ENCODE peak calls at places on chromosomes 12 and 14, in ten cellular contexts. One of them, this sample, is unnamed.

GRCh38 chr12:69872804-69873203 is 47.8 kb downstream of the MYRFL start:
- DNase-seq in AG04450: no peak
- DNase-seq in astrocyte of the spinal cord: no peak
- DNase-seq in A549: no peak
- DNase-seq in choroid plexus epithelial cell: peak
- DNase-seq in WERI-Rb-1: no peak
- DNase-seq in Peyer's patch: no peak
- DNase-seq in IMR-90: peak
- DNase-seq in cardiac muscle cell: no peak
- DNase-seq in endodermal cell: no peak
- DNase-seq in this sample: no peak

GRCh38 chr14:30767624-30768023 is 106.7 kb upstream of the COCH start:
- DNase-seq in Peyer's patch: no peak
- DNase-seq in astrocyte of the spinal cord: no peak
- DNase-seq in WERI-Rb-1: no peak
- DNase-seq in AG04450: no peak
- DNase-seq in endodermal cell: no peak
- DNase-seq in choroid plexus epithelial cell: no peak
- DNase-seq in A549: no peak
- DNase-seq in cardiac muscle cell: no peak
- DNase-seq in IMR-90: no peak
- DNase-seq in this sample: no peak

GRCh38 chr14:65377576-65377975 is 35.0 kb upstream of the FUT8 start:
- DNase-seq in cardiac muscle cell: no peak
- DNase-seq in choroid plexus epithelial cell: peak
- DNase-seq in A549: no peak
- DNase-seq in Peyer's patch: no peak
- DNase-seq in WERI-Rb-1: no peak
- DNase-seq in IMR-90: peak
- DNase-seq in AG04450: no peak
- DNase-seq in endodermal cell: no peak
- DNase-seq in astrocyte of the spinal cord: no peak
- DNase-seq in this sample: no peak

GRCh38 chr14:75805646-75806045 is 144.6 kb downstream of the TTLL5 start:
- DNase-seq in astrocyte of the spinal cord: no peak
- DNase-seq in WERI-Rb-1: no peak
- DNase-seq in Peyer's patch: no peak
- DNase-seq in choroid plexus epithelial cell: no peak
- DNase-seq in endodermal cell: no peak
- DNase-seq in AG04450: no peak
- DNase-seq in cardiac muscle cell: no peak
- DNase-seq in A549: no peak
- DNase-seq in IMR-90: no peak
- DNase-seq in this sample: no peak

GRCh38 chr14:96662116-96662901 is 134.9 kb upstream of the VRK1 start:
- DNase-seq in endodermal cell: no peak
- DNase-seq in Peyer's patch: no peak
- DNase-seq in AG04450: no peak
- DNase-seq in choroid plexus epithelial cell: no peak
- DNase-seq in cardiac muscle cell: no peak
- DNase-seq in IMR-90: no peak
- DNase-seq in astrocyte of the spinal cord: no peak
- DNase-seq in A549: no peak
- DNase-seq in WERI-Rb-1: no peak
- DNase-seq in this sample: no peak

GRCh38 chr12:105219261-105220018 is 16.5 kb downstream of the APPL2 start:
- DNase-seq in A549: no peak
- DNase-seq in choroid plexus epithelial cell: no peak
- DNase-seq in endodermal cell: no peak
- DNase-seq in AG04450: no peak
- DNase-seq in Peyer's patch: no peak
- DNase-seq in astrocyte of the spinal cord: no peak
- DNase-seq in IMR-90: no peak
- DNase-seq in WERI-Rb-1: no peak
- DNase-seq in cardiac muscle cell: no peak
- DNase-seq in this sample: no peak

GRCh38 chr12:46378530-46378929 is 6.0 kb upstream of the SLC38A2 start:
- DNase-seq in A549: no peak
- DNase-seq in AG04450: no peak
- DNase-seq in endodermal cell: peak
- DNase-seq in choroid plexus epithelial cell: no peak
- DNase-seq in WERI-Rb-1: no peak
- DNase-seq in Peyer's patch: no peak
- DNase-seq in astrocyte of the spinal cord: no peak
- DNase-seq in IMR-90: no peak
- DNase-seq in cardiac muscle cell: no peak
- DNase-seq in this sample: no peak

GRCh38 chr12:5565933-5566632 is 134.2 kb downstream of the NTF3 start:
- DNase-seq in IMR-90: peak
- DNase-seq in astrocyte of the spinal cord: no peak
- DNase-seq in choroid plexus epithelial cell: no peak
- DNase-seq in A549: no peak
- DNase-seq in Peyer's patch: no peak
- DNase-seq in WERI-Rb-1: no peak
- DNase-seq in cardiac muscle cell: no peak
- DNase-seq in endodermal cell: no peak
- DNase-seq in AG04450: peak
- DNase-seq in this sample: no peak

GRCh38 chr14:76887196-76887595 is 61.0 kb downstream of the LRRC74A start:
- DNase-seq in Peyer's patch: no peak
- DNase-seq in astrocyte of the spinal cord: no peak
- DNase-seq in AG04450: no peak
- DNase-seq in cardiac muscle cell: no peak
- DNase-seq in A549: no peak
- DNase-seq in endodermal cell: no peak
- DNase-seq in WERI-Rb-1: no peak
- DNase-seq in choroid plexus epithelial cell: no peak
- DNase-seq in IMR-90: peak
- DNase-seq in this sample: no peak

GRCh38 chr14:76882646-76883045 is 56.4 kb downstream of the LRRC74A start:
- DNase-seq in IMR-90: no peak
- DNase-seq in WERI-Rb-1: no peak
- DNase-seq in cardiac muscle cell: no peak
- DNase-seq in Peyer's patch: no peak
- DNase-seq in astrocyte of the spinal cord: no peak
- DNase-seq in choroid plexus epithelial cell: no peak
- DNase-seq in A549: no peak
- DNase-seq in AG04450: no peak
- DNase-seq in endodermal cell: no peak
- DNase-seq in this sample: no peak

GRCh38 chr14:76883437-76883836 is 57.2 kb downstream of the LRRC74A start:
- DNase-seq in choroid plexus epithelial cell: no peak
- DNase-seq in endodermal cell: no peak
- DNase-seq in A549: no peak
- DNase-seq in IMR-90: no peak
- DNase-seq in cardiac muscle cell: no peak
- DNase-seq in AG04450: no peak
- DNase-seq in Peyer's patch: no peak
- DNase-seq in WERI-Rb-1: no peak
- DNase-seq in astrocyte of the spinal cord: no peak
- DNase-seq in this sample: no peak

GRCh38 chr14:76884853-76885276 is 58.7 kb downstream of the LRRC74A start:
- DNase-seq in cardiac muscle cell: no peak
- DNase-seq in choroid plexus epithelial cell: no peak
- DNase-seq in WERI-Rb-1: no peak
- DNase-seq in A549: no peak
- DNase-seq in astrocyte of the spinal cord: no peak
- DNase-seq in endodermal cell: peak
- DNase-seq in Peyer's patch: no peak
- DNase-seq in AG04450: no peak
- DNase-seq in IMR-90: no peak
- DNase-seq in this sample: no peak

DNA sequence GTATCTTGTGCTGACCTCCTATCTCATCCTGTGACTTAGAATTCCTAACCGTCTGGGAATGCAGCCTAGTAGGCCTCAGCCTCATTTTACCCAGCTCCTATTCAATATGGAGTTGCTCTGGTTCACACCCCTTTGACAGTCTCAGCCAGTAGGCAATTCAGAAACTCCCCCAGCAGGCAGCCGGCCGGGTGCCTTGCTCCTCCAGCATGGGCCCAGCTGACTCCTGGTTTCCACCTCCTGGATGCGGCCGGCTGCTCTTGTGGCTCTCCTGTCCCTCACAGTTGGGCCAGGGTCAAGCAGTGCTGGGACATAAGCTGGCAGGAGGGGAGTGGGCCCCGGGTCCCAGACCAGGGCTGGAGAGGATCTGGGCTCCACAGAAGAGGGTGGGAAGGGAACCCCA is 58.2 kb downstream of the LRRC74A start:
- DNase-seq in WERI-Rb-1: no peak
- DNase-seq in Peyer's patch: no peak
- DNase-seq in astrocyte of the spinal cord: no peak
- DNase-seq in A549: no peak
- DNase-seq in AG04450: no peak
- DNase-seq in IMR-90: no peak
- DNase-seq in endodermal cell: no peak
- DNase-seq in cardiac muscle cell: no peak
- DNase-seq in choroid plexus epithelial cell: no peak
- DNase-seq in this sample: no peak
- TF ChIP-seq CTCF in WERI-Rb-1: no peak
- TF ChIP-seq CTCF in Peyer's patch: no peak
- TF ChIP-seq CTCF in astrocyte of the spinal cord: no peak
- TF ChIP-seq CTCF in A549: no peak
- TF ChIP-seq CTCF in AG04450: no peak
- TF ChIP-seq CTCF in IMR-90: no peak
- TF ChIP-seq CTCF in endodermal cell: no peak
- TF ChIP-seq CTCF in cardiac muscle cell: no peak
- TF ChIP-seq CTCF in choroid plexus epithelial cell: no peak
- TF ChIP-seq CTCF in this sample: no peak

GRCh38 chr12:110467847-110468211 is 228 bp downstream of the GPN3 start:
- DNase-seq in A549: no peak
- DNase-seq in IMR-90: no peak
- DNase-seq in endodermal cell: no peak
- DNase-seq in cardiac muscle cell: no peak
- DNase-seq in WERI-Rb-1: no peak
- DNase-seq in Peyer's patch: no peak
- DNase-seq in AG04450: no peak
- DNase-seq in choroid plexus epithelial cell: no peak
- DNase-seq in astrocyte of the spinal cord: no peak
- DNase-seq in this sample: no peak

GRCh38 chr12:110465024-110465423 is 3.0 kb downstream of the GPN3 start:
- DNase-seq in A549: no peak
- DNase-seq in choroid plexus epithelial cell: no peak
- DNase-seq in WERI-Rb-1: no peak
- DNase-seq in IMR-90: no peak
- DNase-seq in astrocyte of the spinal cord: no peak
- DNase-seq in Peyer's patch: no peak
- DNase-seq in endodermal cell: no peak
- DNase-seq in AG04450: no peak
- DNase-seq in cardiac muscle cell: no peak
- DNase-seq in this sample: no peak

GRCh38 chr12:110466791-110467190 is 1.3 kb downstream of the GPN3 start:
- DNase-seq in astrocyte of the spinal cord: no peak
- DNase-seq in A549: no peak
- DNase-seq in IMR-90: no peak
- DNase-seq in cardiac muscle cell: no peak
- DNase-seq in WERI-Rb-1: no peak
- DNase-seq in choroid plexus epithelial cell: no peak
- DNase-seq in AG04450: no peak
- DNase-seq in Peyer's patch: no peak
- DNase-seq in endodermal cell: peak
- DNase-seq in this sample: no peak

DNA sequence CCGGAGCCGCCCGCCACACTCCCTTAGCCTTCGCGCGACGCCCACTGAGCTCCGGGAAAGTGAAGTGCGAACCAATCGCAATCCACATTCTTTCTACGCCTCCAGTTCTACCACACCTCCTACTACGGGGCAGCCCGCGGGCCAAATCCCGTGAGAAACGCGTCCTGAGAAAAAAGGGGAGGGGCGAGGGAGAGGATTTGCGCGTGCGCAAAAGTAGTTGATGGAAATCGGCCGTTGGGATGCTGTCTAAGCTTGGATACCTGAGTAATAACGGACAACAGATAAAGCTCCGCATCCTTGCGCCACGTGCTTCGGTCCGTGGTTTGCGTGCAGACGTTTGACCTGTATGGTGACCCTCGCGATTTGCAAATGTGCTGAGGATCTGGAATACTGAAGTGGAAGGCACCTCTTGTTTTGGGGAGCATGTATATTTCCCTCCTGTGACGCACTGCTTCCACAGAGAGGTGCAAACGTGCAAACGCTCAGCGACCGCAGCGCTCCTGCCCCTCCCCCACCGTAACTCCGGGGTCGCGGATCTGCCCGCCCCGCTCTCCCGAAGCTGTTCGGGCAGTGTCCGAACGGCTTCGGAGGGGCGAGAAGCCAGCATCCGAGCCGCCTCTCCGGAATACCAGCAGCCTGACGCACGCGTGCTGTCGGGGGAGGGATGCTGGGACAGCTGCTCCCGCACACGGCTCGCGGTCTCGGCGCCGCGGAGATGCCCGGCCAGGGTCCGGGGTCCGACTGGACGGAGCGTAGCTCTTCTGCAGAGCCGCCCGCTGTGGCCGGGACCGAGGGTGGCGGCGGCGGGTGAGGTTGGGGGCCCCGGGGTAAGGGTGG is at the start of the genes FAM216A and GPN3:
- DNase-seq in cardiac muscle cell: peak
- DNase-seq in A549: peak
- DNase-seq in WERI-Rb-1: peak
- DNase-seq in Peyer's patch: peak
- DNase-seq in choroid plexus epithelial cell: peak
- DNase-seq in AG04450: peak
- DNase-seq in IMR-90: peak
- DNase-seq in astrocyte of the spinal cord: peak
- DNase-seq in endodermal cell: peak
- DNase-seq in this sample: peak
- TF ChIP-seq CTCF in cardiac muscle cell: no peak
- TF ChIP-seq CTCF in A549: no peak
- TF ChIP-seq CTCF in WERI-Rb-1: no peak
- TF ChIP-seq CTCF in Peyer's patch: no peak
- TF ChIP-seq CTCF in choroid plexus epithelial cell: no peak
- TF ChIP-seq CTCF in AG04450: no peak
- TF ChIP-seq CTCF in IMR-90: no peak
- TF ChIP-seq CTCF in astrocyte of the spinal cord: no peak
- TF ChIP-seq CTCF in endodermal cell: no peak
- TF ChIP-seq CTCF in this sample: no peak

GRCh38 chr14:49460647-49461046 is 125.5 kb downstream of the RPS29 start:
- DNase-seq in astrocyte of the spinal cord: no peak
- DNase-seq in Peyer's patch: no peak
- DNase-seq in cardiac muscle cell: no peak
- DNase-seq in A549: no peak
- DNase-seq in choroid plexus epithelial cell: no peak
- DNase-seq in IMR-90: no peak
- DNase-seq in endodermal cell: no peak
- DNase-seq in AG04450: no peak
- DNase-seq in WERI-Rb-1: no peak
- DNase-seq in this sample: no peak

GRCh38 chr14:49461529-49462401 is 124.4 kb downstream of the RPS29 start:
- DNase-seq in A549: peak
- DNase-seq in WERI-Rb-1: peak
- DNase-seq in AG04450: peak
- DNase-seq in IMR-90: peak
- DNase-seq in choroid plexus epithelial cell: peak
- DNase-seq in Peyer's patch: no peak
- DNase-seq in endodermal cell: peak
- DNase-seq in astrocyte of the spinal cord: peak
- DNase-seq in cardiac muscle cell: peak
- DNase-seq in this sample: no peak

GRCh38 chr14:49463146-49463545 is 123.0 kb downstream of the RPS29 start:
- DNase-seq in endodermal cell: no peak
- DNase-seq in cardiac muscle cell: no peak
- DNase-seq in AG04450: no peak
- DNase-seq in A549: no peak
- DNase-seq in WERI-Rb-1: no peak
- DNase-seq in IMR-90: no peak
- DNase-seq in Peyer's patch: no peak
- DNase-seq in choroid plexus epithelial cell: no peak
- DNase-seq in astrocyte of the spinal cord: no peak
- DNase-seq in this sample: no peak

GRCh38 chr14:49467091-49467490 is 119.1 kb downstream of the RPS29 start:
- DNase-seq in cardiac muscle cell: no peak
- DNase-seq in endodermal cell: no peak
- DNase-seq in AG04450: no peak
- DNase-seq in A549: no peak
- DNase-seq in WERI-Rb-1: no peak
- DNase-seq in choroid plexus epithelial cell: no peak
- DNase-seq in Peyer's patch: no peak
- DNase-seq in IMR-90: no peak
- DNase-seq in astrocyte of the spinal cord: no peak
- DNase-seq in this sample: no peak

DNA sequence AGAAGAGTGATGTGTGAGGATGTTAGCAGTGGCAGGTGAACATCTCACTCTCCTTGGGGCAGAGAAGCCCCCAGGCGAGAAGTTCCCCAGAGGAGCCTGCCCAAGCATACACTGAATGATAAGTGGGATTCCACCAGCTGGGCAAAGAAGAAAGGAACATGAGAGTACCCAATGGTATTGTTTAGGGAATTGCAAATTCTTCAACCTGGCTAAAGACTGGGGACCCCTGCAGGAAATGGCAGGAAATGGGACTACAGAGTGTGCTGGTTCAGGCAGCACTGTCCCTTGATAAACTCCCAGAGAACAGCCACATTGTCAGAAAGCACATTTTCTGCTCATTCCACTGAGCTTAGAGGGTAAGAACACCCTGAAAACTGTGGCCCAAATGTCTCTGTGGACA is 121.3 kb downstream of the RPS29 start:
- DNase-seq in WERI-Rb-1: peak
- DNase-seq in Peyer's patch: no peak
- DNase-seq in cardiac muscle cell: peak
- DNase-seq in astrocyte of the spinal cord: no peak
- DNase-seq in IMR-90: no peak
- DNase-seq in A549: peak
- DNase-seq in endodermal cell: peak
- DNase-seq in choroid plexus epithelial cell: peak
- DNase-seq in AG04450: no peak
- DNase-seq in this sample: no peak
- TF ChIP-seq CTCF in WERI-Rb-1: peak
- TF ChIP-seq CTCF in Peyer's patch: no peak
- TF ChIP-seq CTCF in cardiac muscle cell: peak
- TF ChIP-seq CTCF in astrocyte of the spinal cord: peak
- TF ChIP-seq CTCF in IMR-90: peak
- TF ChIP-seq CTCF in A549: no peak
- TF ChIP-seq CTCF in endodermal cell: peak
- TF ChIP-seq CTCF in choroid plexus epithelial cell: peak
- TF ChIP-seq CTCF in AG04450: peak
- TF ChIP-seq CTCF in this sample: no peak

GRCh38 chr14:100035700-100036099 is 29.5 kb upstream of the EVL start:
- DNase-seq in AG04450: no peak
- DNase-seq in A549: no peak
- DNase-seq in IMR-90: no peak
- DNase-seq in choroid plexus epithelial cell: no peak
- DNase-seq in cardiac muscle cell: no peak
- DNase-seq in endodermal cell: peak
- DNase-seq in astrocyte of the spinal cord: no peak
- DNase-seq in Peyer's patch: no peak
- DNase-seq in WERI-Rb-1: no peak
- DNase-seq in this sample: no peak
- TF ChIP-seq CTCF in AG04450: no peak
- TF ChIP-seq CTCF in A549: no peak
- TF ChIP-seq CTCF in IMR-90: no peak
- TF ChIP-seq CTCF in choroid plexus epithelial cell: no peak
- TF ChIP-seq CTCF in cardiac muscle cell: no peak
- TF ChIP-seq CTCF in endodermal cell: peak
- TF ChIP-seq CTCF in astrocyte of the spinal cord: no peak
- TF ChIP-seq CTCF in Peyer's patch: no peak
- TF ChIP-seq CTCF in WERI-Rb-1: no peak
- TF ChIP-seq CTCF in this sample: no peak

This sample was measured in CD14-positive monocyte.